ENCODE peak calls at places on chromosomes 4 and X, in ten cellular contexts. C is nephron progenitor cell; Z is NCI-H1105; M is CD8-positive, alpha-beta T cell; P is GF-D8; B is hypothalamus; A is ACHN; D is esophagus squamous epithelium; L is CD8-positive, alpha-beta memory T cell; E is fibroblast of lung. J is an unnamed sample.

GRCh38 chr4:73615613-73616012 is 4.6 kb downstream of the RASSF6 start:
- DNase-seq in C (no peak), Z (no peak), M (no peak), P (no peak), B (no peak), A (peak; percentile 86), D (no peak), L (no peak), E (no peak), J (no peak)

GRCh38 chr4:121582296-121582695 is 114.5 kb downstream of the ANXA5 start:
- DNase-seq in C (no peak), Z (no peak), M (no peak), P (no peak), B (no peak), A (no peak), D (no peak), L (no peak), E (no peak), J (no peak)

GRCh38 chr4:114087596-114088230 is 108.3 kb upstream of the ARSJ start:
- DNase-seq in C (no peak), Z (no peak), M (no peak), P (no peak), B (no peak), A (peak; percentile 8), D (no peak), L (no peak), E (peak; percentile 93), J (peak; percentile 51)

GRCh38 chrX:48998391-48998790 is 3.7 kb downstream of the GRIPAP1 start:
- DNase-seq in C (no peak), Z (no peak), M (no peak), P (no peak), B (no peak), A (no peak), D (no peak), L (no peak), E (no peak), J (no peak)

GRCh38 chr4:174058846-174059245 is 224.6 kb downstream of the FBXO8 start:
- DNase-seq in C (no peak), Z (no peak), M (no peak), P (no peak), B (no peak), A (no peak), D (no peak), L (no peak), E (no peak), J (no peak)

GRCh38 chrX:151801980-151802379 is 67.4 kb downstream of the CNGA2 start:
- DNase-seq in C (no peak), Z (no peak), M (no peak), P (no peak), B (no peak), A (peak; percentile 1), D (no peak), L (no peak), E (no peak), J (no peak)

GRCh38 chrX:79367907-79368306 is 773 bp upstream of the ITM2A start:
- DNase-seq in C (no peak), Z (no peak), M (no peak), P (no peak), B (no peak), A (no peak), D (no peak), L (no peak), E (no peak), J (no peak)

GRCh38 chr4:47434931-47435330 is 28.6 kb downstream of the COMMD8 start:
- DNase-seq in C (no peak), Z (no peak), M (no peak), P (no peak), B (no peak), A (no peak), D (no peak), L (no peak), E (no peak), J (no peak)

GRCh38 chrX:155215443-155216178 is 649 bp upstream of the VBP1 start:
- DNase-seq in C (no peak), Z (no peak), M (no peak), P (no peak), B (no peak), A (no peak), D (no peak), L (no peak), E (no peak), J (no peak)

GRCh38 chrX:77743720-77744119 is 42.3 kb downstream of the ATRX start:
- DNase-seq in C (no peak), Z (no peak), M (no peak), P (no peak), B (no peak), A (no peak), D (no peak), L (no peak), E (peak; percentile 23), J (no peak)

GRCh38 chrX:150899191-150899757 is 806 bp upstream of the CD99L2 start:
- DNase-seq in C (peak; percentile 19), Z (peak; percentile 23), M (peak; percentile 21), P (no peak), B (peak; percentile 41), A (peak; percentile 9), D (no peak), L (peak; percentile 13), E (peak; percentile 15), J (peak; percentile 14)

GRCh38 chrX:103248553-103248952 is 6.4 kb downstream of the TCEAL8 start:
- DNase-seq in C (no peak), Z (no peak), M (no peak), P (no peak), B (no peak), A (peak; percentile 24), D (no peak), L (no peak), E (peak; percentile 7), J (no peak)

GRCh38 chr4:122716825-122717448 is 15.6 kb upstream of the BBS12 start:
- DNase-seq in C (peak; percentile 51), Z (peak; percentile 3), M (peak; percentile 75), P (peak; percentile 7), B (peak; percentile 65), A (peak; percentile 66), D (no peak), L (peak; percentile 48), E (peak; percentile 57), J (no peak)

GRCh38 chrX:150361777-150362351 is 1.3 kb upstream of the MAMLD1 start:
- DNase-seq in C (peak; percentile 22), Z (no peak), M (peak; percentile 20), P (no peak), B (no peak), A (peak; percentile 10), D (no peak), L (no peak), E (peak; percentile 50), J (no peak)

GRCh38 chr4:55444822-55445221 is 49.1 kb downstream of the TMEM165 start:
- DNase-seq in C (no peak), Z (peak; percentile 4), M (no peak), P (no peak), B (no peak), A (peak; percentile 68), D (no peak), L (no peak), E (peak; percentile 49), J (no peak)

GRCh38 chr4:156298230-156298629 is 344.6 kb upstream of the CTSO start:
- DNase-seq in C (no peak), Z (peak; percentile 38), M (no peak), P (no peak), B (no peak), A (peak; percentile 49), D (no peak), L (no peak), E (peak; percentile 95), J (no peak)

GRCh38 chrX:52420824-52421443 is 52.1 kb downstream of the XAGE2 start:
- DNase-seq in C (no peak), Z (no peak), M (no peak), P (no peak), B (no peak), A (no peak), D (no peak), L (no peak), E (no peak), J (no peak)

GRCh38 chr4:184310171-184310567 is 92.5 kb upstream of the ENPP6 start:
- DNase-seq in C (no peak), Z (no peak), M (peak; percentile 25), P (no peak), B (no peak), A (peak; percentile 15), D (no peak), L (peak; percentile 14), E (no peak), J (no peak)

GRCh38 chrX:65689377-65689776 is 21.9 kb downstream of the MSN start:
- DNase-seq in C (no peak), Z (no peak), M (no peak), P (no peak), B (no peak), A (no peak), D (no peak), L (no peak), E (no peak), J (no peak)

GRCh38 chr4:158006973-158007372 is 165.9 kb downstream of the GASK1B start:
- DNase-seq in C (no peak), Z (no peak), M (no peak), P (no peak), B (no peak), A (no peak), D (no peak), L (no peak), E (no peak), J (no peak)